ENCODE peak calls at places on chromosomes 11 and 22, in ten cellular contexts. One of them, this sample, is unnamed. For H3K4me1, the result is how much of the 10 kb centered on the place peaks cover.

GRCh38 chr11:129861702-129862107 is 33.7 kb downstream of the NFRKB start:
- DNase-seq in OCI-LY7: no peak
- DNase-seq in psoas muscle: no peak
- DNase-seq in A549: peak
- DNase-seq in tibial artery: no peak
- DNase-seq in neural progenitor cell: peak
- DNase-seq in right lobe of liver: no peak
- DNase-seq in left ventricle myocardium inferior: peak
- DNase-seq in heart right ventricle: peak
- DNase-seq in mammary epithelial cell: peak
- DNase-seq in this sample: peak

GRCh38 chr22:30025187-30025586 is 55.1 kb upstream of the HORMAD2 start:
- DNase-seq in mammary epithelial cell: no peak
- DNase-seq in right lobe of liver: no peak
- DNase-seq in left ventricle myocardium inferior: no peak
- DNase-seq in tibial artery: no peak
- DNase-seq in neural progenitor cell: no peak
- DNase-seq in OCI-LY7: no peak
- DNase-seq in psoas muscle: no peak
- DNase-seq in heart right ventricle: no peak
- DNase-seq in A549: no peak
- DNase-seq in this sample: no peak

GRCh38 chr22:49638788-49639187 is 188.9 kb downstream of the BRD1 start:
- DNase-seq in psoas muscle: no peak
- DNase-seq in OCI-LY7: no peak
- DNase-seq in tibial artery: no peak
- DNase-seq in left ventricle myocardium inferior: no peak
- DNase-seq in neural progenitor cell: peak
- DNase-seq in mammary epithelial cell: no peak
- DNase-seq in right lobe of liver: no peak
- DNase-seq in heart right ventricle: no peak
- DNase-seq in A549: no peak
- DNase-seq in this sample: no peak

GRCh38 chr11:35878736-35879135 is 65.1 kb upstream of the LDLRAD3 start:
- DNase-seq in A549: no peak
- DNase-seq in right lobe of liver: no peak
- DNase-seq in neural progenitor cell: no peak
- DNase-seq in psoas muscle: no peak
- DNase-seq in mammary epithelial cell: no peak
- DNase-seq in left ventricle myocardium inferior: no peak
- DNase-seq in tibial artery: no peak
- DNase-seq in heart right ventricle: no peak
- DNase-seq in OCI-LY7: no peak
- DNase-seq in this sample: no peak

GRCh38 chr22:49678137-49678841 is 149.4 kb downstream of the BRD1 start:
- DNase-seq in A549: no peak
- DNase-seq in left ventricle myocardium inferior: no peak
- DNase-seq in mammary epithelial cell: no peak
- DNase-seq in psoas muscle: no peak
- DNase-seq in right lobe of liver: no peak
- DNase-seq in OCI-LY7: no peak
- DNase-seq in neural progenitor cell: no peak
- DNase-seq in heart right ventricle: no peak
- DNase-seq in tibial artery: no peak
- DNase-seq in this sample: no peak

GRCh38 chr11:119403021-119403420 is 20.0 kb downstream of the THY1 start:
- DNase-seq in neural progenitor cell: no peak
- DNase-seq in mammary epithelial cell: no peak
- DNase-seq in A549: no peak
- DNase-seq in tibial artery: no peak
- DNase-seq in OCI-LY7: no peak
- DNase-seq in psoas muscle: no peak
- DNase-seq in heart right ventricle: no peak
- DNase-seq in right lobe of liver: no peak
- DNase-seq in left ventricle myocardium inferior: no peak
- DNase-seq in this sample: no peak

GRCh38 chr11:130340671-130341319 is 26.1 kb upstream of the ZBTB44 start:
- DNase-seq in right lobe of liver: no peak
- DNase-seq in mammary epithelial cell: no peak
- DNase-seq in psoas muscle: no peak
- DNase-seq in tibial artery: no peak
- DNase-seq in left ventricle myocardium inferior: no peak
- DNase-seq in A549: no peak
- DNase-seq in OCI-LY7: no peak
- DNase-seq in heart right ventricle: no peak
- DNase-seq in neural progenitor cell: no peak
- DNase-seq in this sample: no peak

GRCh38 chr11:31865606-31866300 is 54.6 kb upstream of the PAX6 start:
- DNase-seq in left ventricle myocardium inferior: no peak
- DNase-seq in right lobe of liver: no peak
- DNase-seq in mammary epithelial cell: peak
- DNase-seq in tibial artery: no peak
- DNase-seq in heart right ventricle: no peak
- DNase-seq in psoas muscle: no peak
- DNase-seq in OCI-LY7: no peak
- DNase-seq in A549: no peak
- DNase-seq in neural progenitor cell: no peak
- DNase-seq in this sample: no peak

GRCh38 chr11:58649623-58650022 is 27.2 kb downstream of the CNTF start:
- DNase-seq in OCI-LY7: no peak
- DNase-seq in mammary epithelial cell: no peak
- DNase-seq in tibial artery: no peak
- DNase-seq in left ventricle myocardium inferior: no peak
- DNase-seq in right lobe of liver: no peak
- DNase-seq in A549: no peak
- DNase-seq in neural progenitor cell: no peak
- DNase-seq in psoas muscle: no peak
- DNase-seq in heart right ventricle: no peak
- DNase-seq in this sample: no peak

GRCh38 chr11:2765491-2765890 is 65.7 kb upstream of the KCNQ1OT1 start:
- DNase-seq in left ventricle myocardium inferior: no peak
- DNase-seq in mammary epithelial cell: no peak
- DNase-seq in psoas muscle: no peak
- DNase-seq in neural progenitor cell: no peak
- DNase-seq in tibial artery: no peak
- DNase-seq in A549: no peak
- DNase-seq in OCI-LY7: no peak
- DNase-seq in right lobe of liver: no peak
- DNase-seq in heart right ventricle: no peak
- DNase-seq in this sample: no peak

GRCh38 chr22:30062934-30063333 is 17.3 kb upstream of the HORMAD2 start:
- DNase-seq in A549: no peak
- DNase-seq in OCI-LY7: no peak
- DNase-seq in tibial artery: no peak
- DNase-seq in neural progenitor cell: no peak
- DNase-seq in psoas muscle: no peak
- DNase-seq in left ventricle myocardium inferior: no peak
- DNase-seq in heart right ventricle: no peak
- DNase-seq in right lobe of liver: no peak
- DNase-seq in mammary epithelial cell: no peak
- DNase-seq in this sample: no peak

GRCh38 chr22:32829451-32829851 is 27.9 kb downstream of the TIMP3 start:
- DNase-seq in right lobe of liver: no peak
- DNase-seq in OCI-LY7: no peak
- DNase-seq in heart right ventricle: no peak
- DNase-seq in neural progenitor cell: no peak
- DNase-seq in mammary epithelial cell: no peak
- DNase-seq in A549: no peak
- DNase-seq in psoas muscle: no peak
- DNase-seq in left ventricle myocardium inferior: no peak
- DNase-seq in tibial artery: peak
- DNase-seq in this sample: no peak

GRCh38 chr11:123856444-123856843 is 29.0 kb downstream of the TMEM225 start:
- DNase-seq in mammary epithelial cell: peak
- DNase-seq in psoas muscle: no peak
- DNase-seq in neural progenitor cell: no peak
- DNase-seq in A549: no peak
- DNase-seq in right lobe of liver: no peak
- DNase-seq in heart right ventricle: no peak
- DNase-seq in OCI-LY7: no peak
- DNase-seq in left ventricle myocardium inferior: no peak
- DNase-seq in tibial artery: no peak
- DNase-seq in this sample: no peak

GRCh38 chr22:35961480-35961902 is 67.1 kb downstream of the RBFOX2 start:
- DNase-seq in A549: peak
- DNase-seq in OCI-LY7: no peak
- DNase-seq in right lobe of liver: no peak
- DNase-seq in left ventricle myocardium inferior: peak
- DNase-seq in mammary epithelial cell: no peak
- DNase-seq in tibial artery: no peak
- DNase-seq in neural progenitor cell: peak
- DNase-seq in psoas muscle: peak
- DNase-seq in heart right ventricle: peak
- DNase-seq in this sample: peak

GRCh38 chr11:121476379-121477032 is 23.7 kb upstream of the SORL1-AS1 start:
- DNase-seq in tibial artery: no peak
- DNase-seq in psoas muscle: no peak
- DNase-seq in neural progenitor cell: no peak
- DNase-seq in right lobe of liver: no peak
- DNase-seq in mammary epithelial cell: peak
- DNase-seq in left ventricle myocardium inferior: no peak
- DNase-seq in A549: no peak
- DNase-seq in OCI-LY7: no peak
- DNase-seq in heart right ventricle: no peak
- DNase-seq in this sample: no peak

GRCh38 chr11:94746721-94747120 is 21.4 kb upstream of the AMOTL1 start:
- DNase-seq in OCI-LY7: no peak
- DNase-seq in heart right ventricle: no peak
- DNase-seq in psoas muscle: no peak
- DNase-seq in right lobe of liver: no peak
- DNase-seq in tibial artery: no peak
- DNase-seq in mammary epithelial cell: no peak
- DNase-seq in neural progenitor cell: no peak
- DNase-seq in A549: peak
- DNase-seq in left ventricle myocardium inferior: no peak
- DNase-seq in this sample: no peak

GRCh38 chr11:96162816-96163499 is 180.0 kb downstream of the MAML2 start:
- DNase-seq in heart right ventricle: peak
- DNase-seq in A549: no peak
- DNase-seq in mammary epithelial cell: peak
- DNase-seq in OCI-LY7: no peak
- DNase-seq in neural progenitor cell: no peak
- DNase-seq in tibial artery: no peak
- DNase-seq in left ventricle myocardium inferior: no peak
- DNase-seq in psoas muscle: no peak
- DNase-seq in right lobe of liver: no peak
- DNase-seq in this sample: no peak
- H3K4me1 ChIP-seq in heart right ventricle: under half
- H3K4me1 ChIP-seq in A549: under half
- H3K4me1 ChIP-seq in mammary epithelial cell: under half
- H3K4me1 ChIP-seq in OCI-LY7: under half
- H3K4me1 ChIP-seq in neural progenitor cell: under half
- H3K4me1 ChIP-seq in tibial artery: half or more
- H3K4me1 ChIP-seq in left ventricle myocardium inferior: half or more
- H3K4me1 ChIP-seq in psoas muscle: under half
- H3K4me1 ChIP-seq in right lobe of liver: under half
- H3K4me1 ChIP-seq in this sample: under half

GRCh38 chr11:7417328-7417727 is 68.0 kb upstream of the OLFML1 start:
- DNase-seq in psoas muscle: no peak
- DNase-seq in right lobe of liver: no peak
- DNase-seq in neural progenitor cell: peak
- DNase-seq in tibial artery: no peak
- DNase-seq in heart right ventricle: no peak
- DNase-seq in mammary epithelial cell: no peak
- DNase-seq in left ventricle myocardium inferior: no peak
- DNase-seq in A549: no peak
- DNase-seq in OCI-LY7: no peak
- DNase-seq in this sample: no peak
- TF ChIP-seq CTCF in psoas muscle: no peak
- TF ChIP-seq CTCF in right lobe of liver: no peak
- TF ChIP-seq CTCF in neural progenitor cell: no peak
- TF ChIP-seq CTCF in tibial artery: no peak
- TF ChIP-seq CTCF in heart right ventricle: no peak
- TF ChIP-seq CTCF in mammary epithelial cell: no peak
- TF ChIP-seq CTCF in left ventricle myocardium inferior: no peak
- TF ChIP-seq CTCF in A549: no peak
- TF ChIP-seq CTCF in OCI-LY7: no peak
- TF ChIP-seq CTCF in this sample: no peak

DNA sequence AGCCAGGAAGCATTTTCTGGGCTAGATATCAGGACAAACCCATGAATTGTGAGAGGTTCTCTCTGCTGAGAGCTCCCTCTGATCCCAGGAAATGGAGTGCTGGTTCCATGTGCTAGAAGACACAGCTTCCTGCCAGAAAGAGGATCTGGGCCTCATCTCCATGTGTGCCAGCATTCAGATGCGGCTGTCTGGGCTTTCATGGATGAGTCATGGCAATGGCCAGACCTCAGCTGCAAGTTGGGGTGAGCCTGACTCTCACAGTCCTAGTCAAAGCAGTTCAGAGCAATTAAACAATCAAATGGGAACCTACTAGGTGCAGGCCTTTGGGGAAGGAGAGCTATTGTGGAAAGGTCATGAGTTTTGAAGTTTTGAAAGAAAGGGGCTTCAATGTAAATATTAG is 82.3 kb upstream of the EED start:
- DNase-seq in left ventricle myocardium inferior: peak
- DNase-seq in right lobe of liver: no peak
- DNase-seq in neural progenitor cell: no peak
- DNase-seq in psoas muscle: peak
- DNase-seq in heart right ventricle: peak
- DNase-seq in tibial artery: peak
- DNase-seq in A549: no peak
- DNase-seq in mammary epithelial cell: peak
- DNase-seq in OCI-LY7: no peak
- DNase-seq in this sample: peak
- H3K4me1 ChIP-seq in left ventricle myocardium inferior: under half
- H3K4me1 ChIP-seq in right lobe of liver: under half
- H3K4me1 ChIP-seq in neural progenitor cell: under half
- H3K4me1 ChIP-seq in psoas muscle: under half
- H3K4me1 ChIP-seq in heart right ventricle: under half
- H3K4me1 ChIP-seq in tibial artery: under half
- H3K4me1 ChIP-seq in A549: under half
- H3K4me1 ChIP-seq in mammary epithelial cell: under half
- H3K4me1 ChIP-seq in OCI-LY7: under half
- H3K4me1 ChIP-seq in this sample: under half

DNA sequence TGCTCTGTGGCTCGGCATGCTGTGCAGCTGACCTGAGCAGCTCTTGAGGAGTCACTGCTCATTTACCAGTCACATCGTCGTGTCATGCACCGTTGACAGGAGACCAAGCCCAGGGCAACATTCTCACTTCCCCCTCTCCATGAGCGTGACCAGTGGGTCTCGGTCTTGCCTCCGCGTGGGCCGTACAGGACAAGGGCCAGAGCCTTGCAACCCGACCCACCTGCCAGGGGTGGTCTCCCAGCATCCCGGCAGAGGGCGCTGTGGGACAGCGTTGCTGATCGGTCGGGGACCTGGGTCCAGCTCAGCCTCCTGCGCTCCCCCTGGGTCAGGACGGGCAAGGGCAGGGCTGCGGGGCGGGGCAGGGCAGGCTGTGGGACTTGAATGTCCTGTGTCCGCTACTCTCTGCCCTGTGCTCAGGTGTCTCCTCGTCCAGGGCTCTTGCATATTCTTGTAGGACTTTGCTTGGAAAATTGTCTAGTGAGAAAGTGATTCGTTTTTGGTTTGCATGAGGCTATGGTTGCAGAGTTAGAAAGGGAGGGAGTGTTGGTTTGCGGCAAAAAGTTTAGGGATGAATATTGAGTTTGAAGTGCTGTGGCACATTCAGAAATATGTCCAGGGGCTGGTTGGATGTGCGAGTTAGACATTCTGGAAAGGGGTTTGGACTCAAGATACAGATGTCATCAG is 16.2 kb downstream of the EIF4G2 start:
- DNase-seq in heart right ventricle: peak
- DNase-seq in A549: peak
- DNase-seq in OCI-LY7: peak
- DNase-seq in right lobe of liver: peak
- DNase-seq in mammary epithelial cell: peak
- DNase-seq in neural progenitor cell: peak
- DNase-seq in left ventricle myocardium inferior: peak
- DNase-seq in tibial artery: peak
- DNase-seq in psoas muscle: peak
- DNase-seq in this sample: peak
- TF ChIP-seq CTCF in heart right ventricle: peak
- TF ChIP-seq CTCF in A549: peak
- TF ChIP-seq CTCF in OCI-LY7: peak
- TF ChIP-seq CTCF in right lobe of liver: peak
- TF ChIP-seq CTCF in mammary epithelial cell: peak
- TF ChIP-seq CTCF in neural progenitor cell: peak
- TF ChIP-seq CTCF in left ventricle myocardium inferior: peak
- TF ChIP-seq CTCF in tibial artery: peak
- TF ChIP-seq CTCF in psoas muscle: peak
- TF ChIP-seq CTCF in this sample: peak

This sample was measured in ovary.